ENCODE peak calls at places on chromosome X, in four cellular contexts. P is GM10248, B is astrocyte of the spinal cord, K is A673. N is an unnamed sample.

GRCh38 chrX:152220612-152221011 is 82.2 kb upstream of the MAGEA10 start:
- DNase-seq in B (peak), P (no peak), K (no peak), N (no peak)

GRCh38 chrX:138849521-138849920 is 138.0 kb upstream of the FGF13 start:
- DNase-seq in K (no peak), B (no peak), P (no peak), N (no peak)

GRCh38 chrX:132924426-132924825 is 34.0 kb downstream of the HS6ST2 start:
- DNase-seq in B (no peak), P (no peak), K (no peak), N (no peak)

GRCh38 chrX:135295944-135296305 is 13.4 kb upstream of the ETDC start:
- DNase-seq in P (no peak), B (no peak), K (no peak), N (no peak)

GRCh38 chrX:8139713-8140112 is 31.4 kb downstream of the VCX2 start:
- DNase-seq in K (no peak), P (no peak), B (peak), N (no peak)

GRCh38 chrX:145190801-145191389 is 56.4 kb upstream of the SPANXN1 start:
- DNase-seq in P (no peak), K (peak), B (no peak), N (no peak)

GRCh38 chrX:78129714-78130113 is 9.7 kb downstream of the TAF9B start:
- DNase-seq in P (no peak), B (no peak), K (no peak), N (no peak)

GRCh38 chrX:76183289-76184057 is 10.6 kb downstream of the PBDC1 start:
- DNase-seq in P (no peak), B (peak), K (no peak), N (no peak)

GRCh38 chrX:18899796-18900380 is 84.0 kb downstream of the PHKA2 start:
- DNase-seq in K (peak), B (peak), P (peak), N (no peak)
- TF ChIP-seq CTCF in K (peak), B (peak), P (peak), N (peak)

GRCh38 chrX:40006025-40007017 is 91.4 kb downstream of the BCOR start:
- DNase-seq in K (no peak), B (no peak), P (no peak), N (no peak)
- TF ChIP-seq CTCF in K (no peak), B (no peak), P (no peak), N (no peak)

GRCh38 chrX:120768254-120768653 is 107.4 kb downstream of the CT47B1 start:
- DNase-seq in B (peak), P (no peak), K (no peak), N (no peak)

GRCh38 chrX:120774611-120775010 is 101.1 kb downstream of the CT47B1 start:
- DNase-seq in P (no peak), K (no peak), B (no peak), N (no peak)

GRCh38 chrX:120773801-120774200 is 101.9 kb downstream of the CT47B1 start:
- DNase-seq in P (no peak), B (no peak), K (no peak), N (no peak)

GRCh38 chrX:120768681-120769080 is 107.0 kb downstream of the CT47B1 start:
- DNase-seq in P (no peak), B (peak), K (no peak), N (no peak)

DNA sequence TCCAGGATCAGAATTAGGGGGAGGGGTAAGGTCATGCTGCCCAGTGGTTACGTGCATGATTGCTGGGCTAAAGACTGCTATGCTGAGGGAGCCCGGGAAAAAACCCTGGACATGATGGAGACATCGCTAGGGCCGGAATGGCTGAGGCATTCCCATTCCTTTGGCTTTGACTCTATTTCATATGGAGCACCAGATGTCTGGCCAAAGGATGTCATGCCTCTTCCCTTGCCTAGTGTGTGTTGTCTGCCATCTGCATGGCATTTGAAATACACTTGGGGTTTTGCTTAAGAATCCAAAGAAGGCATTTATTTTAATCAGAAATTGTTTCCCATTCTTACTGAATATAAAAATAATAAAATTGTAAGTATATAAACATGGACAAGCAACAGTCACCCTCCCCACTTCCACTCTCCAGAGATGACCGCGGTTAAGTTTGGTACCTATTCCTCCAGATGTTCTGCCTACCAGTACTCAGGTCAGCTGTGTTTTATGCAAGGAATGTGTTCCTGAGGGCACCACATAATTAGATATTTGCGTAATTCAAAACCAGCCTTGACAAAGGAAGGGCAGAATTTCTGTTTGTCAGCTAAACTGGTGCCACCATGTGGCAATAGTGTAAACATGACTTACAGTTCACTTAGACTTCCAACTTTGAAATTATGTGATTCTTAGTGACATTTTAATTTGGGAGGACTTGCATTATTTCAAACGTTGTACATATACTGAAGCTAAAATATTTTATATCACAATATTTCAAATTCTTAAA is 105.9 kb downstream of the CT47B1 start:
- DNase-seq in K (peak), B (peak), P (peak), N (no peak)
- TF ChIP-seq CTCF in K (peak), B (peak), P (peak), N (peak)

DNA sequence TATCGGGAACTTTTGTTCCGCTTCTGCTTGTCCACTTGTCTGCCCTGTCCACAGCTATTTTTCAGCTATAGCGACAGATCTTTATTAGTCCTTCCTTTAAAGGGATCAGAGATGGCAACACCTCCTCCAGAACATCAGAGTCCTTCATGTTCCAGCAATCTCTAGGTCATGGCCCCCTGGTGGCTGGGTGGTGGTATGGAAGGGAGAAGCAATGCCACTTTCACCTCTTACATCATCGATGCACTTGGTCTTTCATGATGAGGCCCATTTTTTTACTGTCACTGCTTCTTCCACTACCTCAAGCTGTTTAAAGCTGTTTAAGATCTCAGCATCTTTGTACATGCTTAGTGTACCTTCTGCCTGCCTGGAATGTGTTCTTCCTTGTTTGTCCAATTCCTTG is 106.7 kb downstream of the ARHGAP6 start:
- DNase-seq in B (no peak), K (peak), P (peak), N (no peak)
- TF ChIP-seq CTCF in B (peak), K (peak), P (no peak), N (peak)